ENCODE peak calls at places on chromosomes 13 and 19, in seven cellular contexts. One of them, this sample, is unnamed.

GRCh38 chr19:2181618-2181997 is 17.9 kb downstream of the DOT1L start:
- DNase-seq in C1 segment of cervical spinal cord: no peak
- DNase-seq in HEK293T: no peak
- DNase-seq in fibroblast of gingiva: no peak
- DNase-seq in non-pigmented ciliary epithelial cell: no peak
- DNase-seq in stimulated activated CD4-positive, alpha-beta T cell treated with anti-CD3 and anti-CD28 coated beads, Interleukin-1b, Interleukin-23, amount 100 ng/mL, for 24 hours: no peak
- DNase-seq in WERI-Rb-1: no peak
- DNase-seq in this sample: no peak

GRCh38 chr13:99565478-99566124 is 64.3 kb downstream of the TM9SF2 start:
- DNase-seq in WERI-Rb-1: no peak
- DNase-seq in fibroblast of gingiva: no peak
- DNase-seq in stimulated activated CD4-positive, alpha-beta T cell treated with anti-CD3 and anti-CD28 coated beads, Interleukin-1b, Interleukin-23, amount 100 ng/mL, for 24 hours: no peak
- DNase-seq in C1 segment of cervical spinal cord: no peak
- DNase-seq in non-pigmented ciliary epithelial cell: no peak
- DNase-seq in HEK293T: no peak
- DNase-seq in this sample: no peak

GRCh38 chr13:64505511-64505910 is 2724.6 kb downstream of the PCDH9 start:
- DNase-seq in C1 segment of cervical spinal cord: no peak
- DNase-seq in stimulated activated CD4-positive, alpha-beta T cell treated with anti-CD3 and anti-CD28 coated beads, Interleukin-1b, Interleukin-23, amount 100 ng/mL, for 24 hours: no peak
- DNase-seq in WERI-Rb-1: no peak
- DNase-seq in HEK293T: no peak
- DNase-seq in fibroblast of gingiva: no peak
- DNase-seq in non-pigmented ciliary epithelial cell: peak
- DNase-seq in this sample: no peak

GRCh38 chr13:24050796-24051715 is 109.5 kb upstream of the SPATA13 start:
- DNase-seq in stimulated activated CD4-positive, alpha-beta T cell treated with anti-CD3 and anti-CD28 coated beads, Interleukin-1b, Interleukin-23, amount 100 ng/mL, for 24 hours: no peak
- DNase-seq in HEK293T: no peak
- DNase-seq in WERI-Rb-1: no peak
- DNase-seq in fibroblast of gingiva: no peak
- DNase-seq in non-pigmented ciliary epithelial cell: no peak
- DNase-seq in C1 segment of cervical spinal cord: no peak
- DNase-seq in this sample: no peak

GRCh38 chr19:17101686-17102628 is 26.4 kb downstream of the MYO9B start:
- DNase-seq in non-pigmented ciliary epithelial cell: no peak
- DNase-seq in C1 segment of cervical spinal cord: no peak
- DNase-seq in HEK293T: no peak
- DNase-seq in stimulated activated CD4-positive, alpha-beta T cell treated with anti-CD3 and anti-CD28 coated beads, Interleukin-1b, Interleukin-23, amount 100 ng/mL, for 24 hours: no peak
- DNase-seq in WERI-Rb-1: no peak
- DNase-seq in fibroblast of gingiva: no peak
- DNase-seq in this sample: no peak

GRCh38 chr13:30685320-30685859 is 50.0 kb upstream of the ALOX5AP start:
- DNase-seq in non-pigmented ciliary epithelial cell: no peak
- DNase-seq in WERI-Rb-1: no peak
- DNase-seq in C1 segment of cervical spinal cord: no peak
- DNase-seq in fibroblast of gingiva: no peak
- DNase-seq in stimulated activated CD4-positive, alpha-beta T cell treated with anti-CD3 and anti-CD28 coated beads, Interleukin-1b, Interleukin-23, amount 100 ng/mL, for 24 hours: no peak
- DNase-seq in HEK293T: no peak
- DNase-seq in this sample: no peak

GRCh38 chr19:51364200-51365106 is 1.7 kb downstream of the ETFB start:
- DNase-seq in fibroblast of gingiva: no peak
- DNase-seq in stimulated activated CD4-positive, alpha-beta T cell treated with anti-CD3 and anti-CD28 coated beads, Interleukin-1b, Interleukin-23, amount 100 ng/mL, for 24 hours: no peak
- DNase-seq in non-pigmented ciliary epithelial cell: no peak
- DNase-seq in WERI-Rb-1: no peak
- DNase-seq in C1 segment of cervical spinal cord: no peak
- DNase-seq in HEK293T: no peak
- DNase-seq in this sample: no peak

GRCh38 chr19:17754634-17755532 is 3.6 kb downstream of the FCHO1 start:
- DNase-seq in non-pigmented ciliary epithelial cell: no peak
- DNase-seq in WERI-Rb-1: no peak
- DNase-seq in HEK293T: no peak
- DNase-seq in fibroblast of gingiva: no peak
- DNase-seq in stimulated activated CD4-positive, alpha-beta T cell treated with anti-CD3 and anti-CD28 coated beads, Interleukin-1b, Interleukin-23, amount 100 ng/mL, for 24 hours: no peak
- DNase-seq in C1 segment of cervical spinal cord: no peak
- DNase-seq in this sample: no peak

GRCh38 chr13:112442483-112443090 is 66.4 kb downstream of the SPACA7 start:
- DNase-seq in C1 segment of cervical spinal cord: no peak
- DNase-seq in HEK293T: no peak
- DNase-seq in non-pigmented ciliary epithelial cell: no peak
- DNase-seq in WERI-Rb-1: no peak
- DNase-seq in fibroblast of gingiva: no peak
- DNase-seq in stimulated activated CD4-positive, alpha-beta T cell treated with anti-CD3 and anti-CD28 coated beads, Interleukin-1b, Interleukin-23, amount 100 ng/mL, for 24 hours: no peak
- DNase-seq in this sample: no peak

GRCh38 chr13:28754698-28755545 is 36.2 kb upstream of the SLC46A3 start:
- DNase-seq in non-pigmented ciliary epithelial cell: no peak
- DNase-seq in stimulated activated CD4-positive, alpha-beta T cell treated with anti-CD3 and anti-CD28 coated beads, Interleukin-1b, Interleukin-23, amount 100 ng/mL, for 24 hours: no peak
- DNase-seq in C1 segment of cervical spinal cord: no peak
- DNase-seq in WERI-Rb-1: no peak
- DNase-seq in HEK293T: no peak
- DNase-seq in fibroblast of gingiva: no peak
- DNase-seq in this sample: no peak

GRCh38 chr19:4139614-4140236 is 13.7 kb upstream of the CREB3L3 start:
- DNase-seq in C1 segment of cervical spinal cord: no peak
- DNase-seq in HEK293T: peak
- DNase-seq in WERI-Rb-1: peak
- DNase-seq in non-pigmented ciliary epithelial cell: no peak
- DNase-seq in fibroblast of gingiva: peak
- DNase-seq in stimulated activated CD4-positive, alpha-beta T cell treated with anti-CD3 and anti-CD28 coated beads, Interleukin-1b, Interleukin-23, amount 100 ng/mL, for 24 hours: peak
- DNase-seq in this sample: peak

This sample was measured in tibial nerve.